ENCODE peak calls at places on chromosomes 1 and 21, in ten cellular contexts. O, G, T, E, U, W, H, M, V and X are unnamed samples.

GRCh38 chr1:27122652-27123051 is 32.3 kb downstream of the SLC9A1 start:
- DNase-seq in O (peak), G (peak), T (peak), E (peak), U (no peak), W (no peak), H (peak), M (peak), V (peak), X (no peak)

GRCh38 chr21:32813265-32813903 is 41.8 kb upstream of the PAXBP1 start:
- DNase-seq in O (no peak), G (no peak), T (no peak), E (no peak), U (peak), W (no peak), H (no peak), M (no peak), V (no peak), X (no peak)

GRCh38 chr21:16366207-16366606 is 636.4 kb downstream of the USP25 start:
- DNase-seq in O (no peak), G (no peak), T (no peak), E (no peak), U (no peak), W (no peak), H (no peak), M (no peak), V (no peak), X (no peak)

GRCh38 chr1:15381805-15382204 is 27.9 kb upstream of the EFHD2 start:
- DNase-seq in O (no peak), G (no peak), T (no peak), E (no peak), U (no peak), W (no peak), H (no peak), M (no peak), V (no peak), X (no peak)

GRCh38 chr21:14056771-14057191 is 154.0 kb downstream of the LIPI start:
- DNase-seq in O (no peak), G (no peak), T (no peak), E (no peak), U (no peak), W (no peak), H (no peak), M (no peak), V (no peak), X (no peak)

GRCh38 chr1:227131193-227131592 is 187.1 kb downstream of the CDC42BPA start:
- DNase-seq in O (no peak), G (no peak), T (peak), E (peak), U (peak), W (peak), H (peak), M (no peak), V (peak), X (peak)

GRCh38 chr1:147781056-147781471 is 20.7 kb upstream of the GJA5 start:
- DNase-seq in O (no peak), G (no peak), T (peak), E (peak), U (no peak), W (peak), H (peak), M (no peak), V (peak), X (no peak)

GRCh38 chr1:237910834-237911233 is 20.1 kb upstream of the ZP4 start:
- DNase-seq in O (no peak), G (no peak), T (no peak), E (no peak), U (no peak), W (peak), H (peak), M (no peak), V (no peak), X (no peak)

GRCh38 chr21:35050348-35051286 is 1.5 kb upstream of the RUNX1 start:
- DNase-seq in O (no peak), G (no peak), T (no peak), E (peak), U (peak), W (peak), H (no peak), M (no peak), V (peak), X (no peak)

GRCh38 chr1:178037510-178038253 is 56.2 kb upstream of the RASAL2 start:
- DNase-seq in O (peak), G (peak), T (peak), E (peak), U (no peak), W (peak), H (peak), M (peak), V (peak), X (peak)

GRCh38 chr1:2632561-2633361 is at the start of gene MMEL1:
- DNase-seq in O (no peak), G (peak), T (no peak), E (no peak), U (peak), W (no peak), H (no peak), M (no peak), V (no peak), X (no peak)

GRCh38 chr1:116873680-116874271 is 35.9 kb upstream of the PTGFRN start:
- DNase-seq in O (no peak), G (no peak), T (peak), E (peak), U (no peak), W (peak), H (peak), M (no peak), V (no peak), X (no peak)

GRCh38 chr1:72649974-72650373 is 367.6 kb upstream of the NEGR1 start:
- DNase-seq in O (no peak), G (no peak), T (peak), E (peak), U (no peak), W (peak), H (no peak), M (no peak), V (peak), X (no peak)

GRCh38 chr1:176904057-176904815 is 260.3 kb downstream of the ASTN1 start:
- DNase-seq in O (no peak), G (no peak), T (no peak), E (no peak), U (no peak), W (no peak), H (no peak), M (no peak), V (no peak), X (no peak)

GRCh38 chr1:107530543-107530942 is 389.7 kb downstream of the NTNG1 start:
- DNase-seq in O (no peak), G (no peak), T (no peak), E (no peak), U (no peak), W (peak), H (peak), M (no peak), V (no peak), X (no peak)

GRCh38 chr1:112673589-112674439 is 645 bp upstream of the MOV10 start:
- DNase-seq in O (peak), G (no peak), T (peak), E (peak), U (no peak), W (peak), H (peak), M (peak), V (peak), X (peak)

GRCh38 chr1:42736152-42736551 is 3.9 kb downstream of the CLDN19 start:
- DNase-seq in O (no peak), G (peak), T (peak), E (peak), U (no peak), W (peak), H (peak), M (peak), V (peak), X (no peak)

GRCh38 chr21:46540087-46540710 is 64.7 kb downstream of the S100B start:
- DNase-seq in O (no peak), G (no peak), T (no peak), E (no peak), U (no peak), W (no peak), H (no peak), M (no peak), V (no peak), X (no peak)
- TF ChIP-seq CTCF in O (no peak), G (no peak), T (no peak), E (no peak), U (no peak), W (no peak), H (no peak), M (no peak), V (no peak), X (no peak)

DNA sequence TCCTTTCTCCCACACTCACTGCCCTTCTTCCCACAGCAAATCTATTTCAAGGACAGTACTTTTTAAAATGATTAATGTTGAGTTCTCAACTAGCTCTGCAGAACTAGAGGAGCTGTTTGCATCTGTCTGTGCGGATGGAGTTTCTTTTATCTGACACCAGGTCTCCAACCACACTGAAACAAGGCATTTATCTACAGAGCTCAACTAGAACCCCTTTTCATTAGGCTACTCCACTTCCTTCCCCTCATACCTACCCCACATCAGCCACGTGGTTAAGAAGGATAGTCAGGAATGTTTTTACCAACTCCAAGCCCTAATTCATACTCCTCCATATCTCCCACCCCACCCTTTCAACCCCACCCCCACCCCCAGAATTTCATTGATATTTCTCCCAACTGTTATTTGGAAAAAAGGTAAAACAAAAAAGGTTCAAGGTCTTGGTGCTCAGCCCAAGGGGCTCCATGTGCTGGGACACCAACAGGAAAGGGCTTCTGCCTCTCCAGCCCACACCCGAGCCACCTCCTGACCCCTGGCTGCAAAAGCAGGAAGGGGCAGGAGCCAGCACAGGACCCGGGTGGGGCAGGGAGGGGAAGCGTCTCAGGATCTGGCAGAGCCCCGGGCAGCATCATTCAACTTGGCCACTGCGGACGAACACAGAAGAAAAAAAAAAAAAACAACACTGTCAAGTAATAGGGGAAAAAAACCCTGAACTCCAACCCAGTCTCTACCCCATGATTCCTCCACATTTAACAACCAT is 7.0 kb downstream of the ENSA start:
- DNase-seq in O (peak), G (no peak), T (no peak), E (peak), U (peak), W (no peak), H (no peak), M (no peak), V (no peak), X (no peak)
- TF ChIP-seq CTCF in O (no peak), G (no peak), T (no peak), E (peak), U (no peak), W (no peak), H (no peak), M (no peak), V (no peak), X (peak)

DNA sequence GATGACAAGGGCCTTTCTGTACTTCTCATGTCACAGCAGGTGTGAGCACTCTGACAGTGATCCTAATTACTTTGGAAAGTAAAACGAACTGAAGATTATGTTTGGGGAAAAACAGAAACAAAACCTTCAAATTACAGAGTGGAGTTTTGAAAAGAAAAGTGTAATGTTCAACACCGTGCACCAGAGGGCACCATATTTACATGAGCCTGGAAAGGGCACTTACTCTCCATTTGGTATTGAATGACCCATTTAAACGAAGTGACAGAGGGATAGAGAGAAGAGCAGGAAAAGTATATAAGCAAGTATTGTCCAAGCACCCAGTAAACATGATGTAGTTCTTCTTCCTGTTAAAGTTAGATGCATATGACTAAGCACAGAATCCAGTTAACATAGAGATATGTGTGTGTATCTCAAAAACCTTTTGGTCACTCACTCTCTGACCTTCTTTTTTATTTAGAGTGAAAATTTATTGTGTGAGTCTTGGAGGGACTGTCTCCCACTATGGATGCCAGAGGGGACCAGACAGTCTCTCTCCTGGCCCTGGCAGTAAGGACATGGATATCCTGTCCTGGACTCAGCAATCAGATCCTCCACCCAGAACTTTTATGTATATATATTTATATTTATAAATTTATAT is 3.8 kb upstream of the RGSL1 start:
- DNase-seq in O (no peak), G (peak), T (peak), E (peak), U (peak), W (peak), H (peak), M (peak), V (peak), X (peak)
- TF ChIP-seq CTCF in O (peak), G (peak), T (peak), E (peak), U (peak), W (peak), H (peak), M (peak), V (peak), X (peak)

GRCh38 chr1:234231061-234231892 is 142.0 kb upstream of the COA6 start:
- DNase-seq in O (no peak), G (no peak), T (no peak), E (no peak), U (no peak), W (no peak), H (no peak), M (no peak), V (no peak), X (no peak)
- TF ChIP-seq CTCF in O (no peak), G (no peak), T (peak), E (no peak), U (no peak), W (no peak), H (peak), M (peak), V (no peak), X (no peak)

DNA sequence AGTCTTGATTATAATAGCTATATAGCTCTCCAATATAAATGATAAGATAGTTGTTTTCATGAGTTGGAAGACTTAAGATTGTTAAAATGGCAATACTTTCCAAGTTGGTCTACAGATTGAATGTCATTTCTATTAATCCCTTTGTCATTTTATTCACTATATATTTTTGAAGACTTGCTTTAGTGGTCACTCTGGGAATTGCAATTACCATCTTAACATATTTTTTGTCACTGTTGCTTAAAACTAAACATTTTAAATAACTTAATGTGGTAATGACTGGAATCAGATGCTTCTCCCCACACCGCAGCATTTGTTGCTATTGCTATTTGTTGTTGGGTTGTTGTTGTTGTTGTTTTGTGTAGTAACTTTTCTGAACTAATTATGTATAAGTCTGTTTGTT is 1592.9 kb downstream of the MRPL39 start:
- DNase-seq in O (no peak), G (no peak), T (peak), E (no peak), U (no peak), W (no peak), H (no peak), M (no peak), V (no peak), X (no peak)
- TF ChIP-seq CTCF in O (no peak), G (no peak), T (peak), E (no peak), U (no peak), W (peak), H (no peak), M (no peak), V (peak), X (no peak)

GRCh38 chr1:202957733-202958543 is at the start of gene ADIPOR1:
- DNase-seq in O (peak), G (peak), T (peak), E (peak), U (peak), W (peak), H (peak), M (peak), V (peak), X (peak)
- TF ChIP-seq CTCF in O (peak), G (no peak), T (no peak), E (no peak), U (no peak), W (no peak), H (no peak), M (no peak), V (no peak), X (no peak)

DNA sequence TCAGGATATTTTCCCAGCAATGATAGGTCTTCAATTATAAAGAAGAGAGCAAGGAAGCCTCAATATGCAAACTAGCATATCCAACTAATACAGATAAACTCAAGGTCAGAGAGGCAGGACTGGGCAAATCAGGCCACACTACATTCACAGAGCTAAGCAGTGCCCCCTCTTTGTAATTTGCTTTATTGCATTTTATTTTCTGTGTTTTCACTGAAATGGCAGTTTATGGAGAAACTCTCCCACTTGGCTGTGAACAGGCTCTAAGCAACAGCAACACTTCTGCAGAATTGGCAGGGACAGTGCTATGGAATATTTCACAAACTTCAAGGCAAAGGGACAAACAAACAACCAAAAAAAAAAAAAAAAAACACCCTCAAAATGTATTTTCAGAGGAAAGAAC is 93.4 kb upstream of the SOD1 start:
- DNase-seq in O (no peak), G (no peak), T (no peak), E (peak), U (no peak), W (no peak), H (no peak), M (no peak), V (no peak), X (no peak)
- TF ChIP-seq CTCF in O (no peak), G (no peak), T (no peak), E (peak), U (no peak), W (no peak), H (no peak), M (no peak), V (peak), X (no peak)